ENCODE peak calls at places on chromosomes 12 and 14, in five cellular contexts. T is stimulated activated CD8-positive, alpha-beta memory T cell treated with anti-CD3 and anti-CD28 coated beads, Interleukin-15, amount 100 ng/mL, for 4 hours; U is body of pancreas; N is ELF-1; Z is heart right ventricle. W is an unnamed sample.

GRCh38 chr12:128459067-128459466 is 192.1 kb downstream of the TMEM132C start:
- DNase-seq in T (no peak), Z (no peak), N (peak), U (no peak), W (no peak)

GRCh38 chr12:26493656-26494055 is 298.3 kb downstream of the SSPN start:
- DNase-seq in Z (no peak), U (peak), T (no peak), N (no peak), W (no peak)

GRCh38 chr14:37457334-37457733 is 137.7 kb downstream of the FOXA1 start:
- DNase-seq in Z (no peak), T (no peak), N (no peak), U (no peak), W (no peak)

GRCh38 chr12:16281157-16281556 is 3.7 kb upstream of the SLC15A5 start:
- DNase-seq in Z (no peak), U (no peak), T (no peak), N (no peak), W (no peak)

GRCh38 chr14:64708148-64709004 is 4.2 kb downstream of the PLEKHG3 start:
- DNase-seq in T (peak), Z (peak), N (peak), U (peak), W (peak)

GRCh38 chr14:95776798-95777615 is 63.1 kb upstream of the TCL1A start:
- DNase-seq in N (peak), T (no peak), U (no peak), Z (no peak), W (no peak)

GRCh38 chr14:92482621-92483319 is 30.8 kb upstream of the RIN3 start:
- DNase-seq in T (no peak), U (no peak), N (no peak), Z (no peak), W (no peak)

GRCh38 chr12:117671734-117672133 is 297.1 kb downstream of the KSR2 start:
- DNase-seq in Z (no peak), T (no peak), U (peak), N (peak), W (no peak)

GRCh38 chr12:56084958-56085543 is 5.1 kb downstream of the ERBB3 start:
- DNase-seq in U (peak), T (no peak), Z (no peak), N (peak), W (no peak)

GRCh38 chr12:129531004-129531403 is 372.8 kb downstream of the TMEM132D start:
- DNase-seq in U (peak), N (peak), T (no peak), Z (no peak), W (no peak)

GRCh38 chr12:95402096-95402495 is 71.9 kb upstream of the METAP2 start:
- DNase-seq in U (no peak), T (no peak), Z (no peak), N (no peak), W (no peak)

GRCh38 chr12:106851306-106851705 is 76.8 kb downstream of the RIC8B start:
- DNase-seq in U (no peak), Z (no peak), N (no peak), T (no peak), W (no peak)

GRCh38 chr12:116950628-116951325 is 40.0 kb downstream of the FBXW8 start:
- DNase-seq in N (no peak), Z (no peak), T (no peak), U (no peak), W (no peak)

GRCh38 chr14:57420986-57421385 is 30.6 kb downstream of the NAA30 start:
- DNase-seq in N (no peak), T (no peak), U (no peak), Z (no peak), W (no peak)

GRCh38 chr12:108839011-108839889 is 18.1 kb downstream of the SSH1 start:
- DNase-seq in Z (peak), U (peak), T (no peak), N (no peak), W (no peak)

GRCh38 chr12:123645851-123646250 is 12.2 kb downstream of the GTF2H3 start:
- DNase-seq in U (no peak), N (no peak), T (no peak), Z (no peak), W (no peak)